ENCODE peak calls at places on chromosomes 6 and 20, in four cellular contexts. T is HepG2, W is GM12878, Z is K562. H is an unnamed sample.
A peak's percentile ranks its signal among the peaks of the same experiment; 100 is the strongest.

GRCh38 chr20:56245761-56246160 is 2.8 kb upstream of the MC3R start:
- DNase-seq in W (no peak), Z (no peak), T (no peak), H (no peak)

GRCh38 chr20:17875981-17876385 is 92.6 kb downstream of the SNX5 start:
- DNase-seq in W (no peak), Z (no peak), T (no peak), H (no peak)

GRCh38 chr20:6956056-6956455 is 188.6 kb downstream of the BMP2 start:
- DNase-seq in T (no peak), W (no peak), Z (no peak), H (no peak)

GRCh38 chr6:44078795-44079671 is 48.2 kb downstream of the MRPL14 start:
- DNase-seq in Z (peak; percentile 76), T (peak; percentile 79), W (no peak), H (no peak)

GRCh38 chr20:17916365-17916996 is 52.1 kb downstream of the SNX5 start:
- DNase-seq in T (no peak), Z (no peak), W (no peak), H (no peak)

GRCh38 chr6:113755449-113756289 is 101.5 kb upstream of the MARCKS start:
- DNase-seq in W (peak; percentile 64), Z (no peak), T (no peak), H (no peak)

GRCh38 chr20:23019403-23019802 is 15.7 kb upstream of the SSTR4 start:
- DNase-seq in Z (no peak), W (no peak), T (no peak), H (no peak)

GRCh38 chr20:13229538-13229937 is 8.5 kb downstream of the ISM1 start:
- DNase-seq in W (no peak), Z (no peak), T (no peak), H (no peak)

GRCh38 chr6:147131728-147132127 is 72.5 kb upstream of the STXBP5 start:
- DNase-seq in T (no peak), W (no peak), Z (peak; percentile 30), H (no peak)

GRCh38 chr20:45822863-45823262 is 4.2 kb downstream of the TNNC2 start:
- DNase-seq in W (no peak), T (no peak), Z (no peak), H (no peak)

GRCh38 chr6:51339728-51340127 is 521.1 kb downstream of the TFAP2B start:
- DNase-seq in T (no peak), W (no peak), Z (no peak), H (no peak)

GRCh38 chr6:52724406-52725121 is 38.7 kb downstream of the GSTA2 start:
- DNase-seq in Z (peak; percentile 65), T (peak; percentile 79), W (peak; percentile 55), H (peak; percentile 75)

GRCh38 chr6:30013296-30013922 is 47.7 kb upstream of the POLR1H start:
- DNase-seq in T (peak; percentile 17), W (no peak), Z (peak; percentile 64), H (peak; percentile 31)

DNA sequence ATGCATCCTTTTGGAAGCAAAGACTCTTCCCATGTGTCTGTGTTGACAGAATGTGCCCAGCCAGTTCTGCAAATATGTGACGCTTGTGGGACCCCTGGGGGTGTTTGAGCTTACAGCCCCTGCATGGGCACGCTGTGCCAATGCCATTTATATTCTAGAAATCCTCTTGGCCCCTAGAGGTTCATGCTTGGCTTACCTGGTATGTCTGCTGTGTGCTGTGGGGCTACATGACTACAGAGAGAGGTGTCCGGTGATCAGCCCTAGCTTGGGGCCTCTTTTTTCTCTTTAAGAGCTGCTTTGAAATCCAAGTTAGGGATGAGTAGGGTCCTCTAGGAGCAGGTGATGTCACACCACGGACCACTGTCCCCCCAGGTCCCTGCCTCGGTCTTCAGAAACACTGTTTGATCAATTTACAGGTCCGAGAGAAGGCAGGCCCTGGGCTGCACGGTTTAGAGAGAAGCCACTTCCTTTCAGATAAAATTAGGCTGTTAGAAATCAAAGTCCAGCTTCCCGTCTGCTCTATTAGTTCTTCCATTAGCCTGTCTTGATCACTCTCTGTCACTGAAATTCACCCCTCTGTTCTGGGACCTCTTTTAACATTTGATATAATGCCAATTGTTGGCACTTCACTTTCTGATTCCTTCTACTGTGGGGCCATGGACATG is 26.5 kb downstream of the BCAS4 start:
- DNase-seq in W (no peak), T (no peak), Z (no peak), H (no peak)
- TF ChIP-seq ATF3 in W (no peak), T (no peak), Z (no peak), H (no peak)

GRCh38 chr6:142786476-142786875 is 158.5 kb downstream of the HIVEP2 start:
- DNase-seq in Z (no peak), T (no peak), W (no peak), H (no peak)
- TF ChIP-seq BRCA1 in Z (no peak), T (no peak), W (no peak), H (no peak)

GRCh38 chr20:63553933-63554290 is at the start of gene FNDC11:
- DNase-seq in Z (peak; percentile 76), T (no peak), W (no peak), H (peak; percentile 84)
- H3K27ac ChIP-seq in Z (peak within 1 kb of the TSS; percentile 60), T (no peak within 1 kb of the TSS), W (peak within 1 kb of the TSS; percentile 64), H (peak within 1 kb of the TSS; percentile 13)

DNA sequence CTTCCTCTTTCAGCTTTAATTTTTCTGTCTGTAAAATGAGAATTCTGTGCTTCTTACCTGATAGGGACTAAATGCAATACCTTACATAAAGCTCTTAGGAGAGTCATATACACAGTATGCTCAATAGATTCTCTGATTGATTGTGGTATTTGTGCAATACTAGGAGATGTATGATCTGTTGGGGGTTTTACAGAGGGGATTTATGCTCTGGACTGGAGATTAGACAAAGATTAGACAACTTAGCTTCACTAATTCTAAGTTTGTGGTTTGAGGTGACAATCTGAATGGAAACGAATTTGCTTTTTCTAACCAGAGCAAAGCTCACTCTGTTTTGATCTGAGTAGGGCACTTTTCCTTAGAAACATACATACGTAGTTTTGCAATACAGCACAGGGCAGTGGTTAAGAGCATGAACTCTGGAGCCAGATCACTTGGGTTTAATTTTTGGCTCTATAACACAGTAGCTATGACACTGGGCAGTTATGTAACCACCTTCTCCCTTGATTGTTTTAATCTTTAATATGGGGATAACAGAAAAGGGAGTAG is 126.2 kb downstream of the RNF144B start:
- DNase-seq in Z (no peak), T (no peak), W (no peak), H (no peak)
- TF ChIP-seq ATF3 in Z (no peak), T (no peak), W (no peak), H (no peak)

GRCh38 chr6:148365037-148365436 is 22.4 kb downstream of the SASH1 start:
- DNase-seq in W (no peak), Z (no peak), T (no peak), H (no peak)
- TF ChIP-seq BRCA1 in W (no peak), Z (no peak), T (no peak), H (no peak)

DNA sequence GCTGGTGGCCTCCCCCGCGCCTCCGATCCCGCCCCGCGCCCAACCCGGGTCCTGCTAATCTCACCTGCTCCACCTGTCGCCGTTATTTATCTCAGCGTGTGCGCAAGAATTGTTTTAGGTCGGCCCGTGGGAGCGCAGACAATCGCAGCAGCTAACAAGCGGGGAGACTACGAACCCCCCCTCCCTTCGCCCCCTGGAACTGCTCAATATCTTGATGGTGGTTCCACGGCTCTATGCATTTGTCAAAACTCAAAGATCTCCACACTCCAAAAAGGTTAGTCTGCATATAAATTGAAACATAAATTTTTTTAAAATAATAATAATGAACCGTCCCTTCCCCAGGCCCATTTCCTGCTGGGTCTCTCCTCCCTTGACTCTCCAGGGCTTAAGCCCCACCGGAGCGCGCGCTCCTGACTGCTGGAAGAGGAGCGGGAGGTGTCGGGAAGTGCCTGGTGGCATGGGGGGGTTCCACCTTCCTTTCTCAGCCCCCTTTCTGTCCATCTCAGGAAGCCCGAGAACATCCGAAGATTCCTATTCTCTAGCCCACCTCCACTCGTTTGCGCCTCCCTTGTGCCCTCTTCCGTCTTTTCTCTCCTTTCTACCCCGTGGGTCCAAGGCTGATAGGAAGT is 1.6 kb upstream of the MDGA1 start:
- DNase-seq in W (no peak), Z (no peak), T (no peak), H (no peak)
- H3K27ac ChIP-seq in W (no peak overlapping the region), Z (no peak overlapping the region), T (no peak overlapping the region), H (no peak overlapping the region)

DNA sequence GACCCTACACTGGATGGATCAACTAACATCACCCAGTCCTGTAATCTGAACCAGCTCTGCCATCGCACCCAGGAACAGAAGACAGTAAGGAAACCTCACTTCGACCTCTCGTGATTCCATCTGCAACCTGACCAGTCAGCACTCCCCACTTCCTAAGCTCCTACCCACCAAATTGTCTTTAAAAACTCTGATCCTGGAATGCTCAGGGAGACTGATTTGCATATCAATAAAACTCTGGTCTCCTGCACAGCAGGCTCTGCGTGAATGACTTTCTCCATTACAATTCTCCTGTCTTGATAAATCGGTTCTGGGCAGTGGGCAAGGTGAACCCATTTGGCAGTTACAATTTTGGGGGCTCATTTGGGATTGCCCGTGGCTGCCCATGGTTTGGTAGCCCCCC is 18.3 kb upstream of the AGPAT4 start:
- DNase-seq in T (no peak), W (no peak), Z (no peak), H (no peak)
- TF ChIP-seq ATF3 in T (no peak), W (no peak), Z (no peak), H (no peak)